ENCODE peak calls at places on chromosomes 16 and 17, in six cellular contexts. T, K, I, B, W and C are unnamed samples.

GRCh38 chr16:3503513-3503912 is 2.7 kb downstream of the CLUAP1 start:
- DNase-seq in W (no peak), B (peak), I (no peak), K (no peak), T (no peak), C (peak)

GRCh38 chr17:61411114-61411943 is 11.7 kb downstream of the TBX2 start:
- DNase-seq in I (peak), B (peak), K (no peak), W (peak), T (peak), C (peak)

GRCh38 chr17:50642071-50642721 is 7.5 kb downstream of the ABCC3 start:
- DNase-seq in B (no peak), K (no peak), I (no peak), W (no peak), T (no peak), C (no peak)

GRCh38 chr17:32671891-32672290 is 185.1 kb downstream of the CDK5R1 start:
- DNase-seq in B (peak), W (no peak), I (peak), K (peak), T (peak), C (no peak)

GRCh38 chr17:38428150-38428642 is at the start of gene ARHGAP23:
- DNase-seq in T (peak), W (no peak), I (no peak), K (peak), B (peak), C (no peak)

GRCh38 chr16:86158688-86159360 is 259.9 kb downstream of the IRF8 start:
- DNase-seq in B (no peak), I (no peak), K (no peak), W (no peak), T (no peak), C (no peak)

GRCh38 chr16:4558026-4558425 is 1.9 kb downstream of the C16orf96 start:
- DNase-seq in T (no peak), I (no peak), W (no peak), K (no peak), B (peak), C (no peak)

GRCh38 chr17:36881323-36881722 is 56.0 kb upstream of the LHX1 start:
- DNase-seq in W (no peak), K (no peak), T (no peak), B (no peak), I (no peak), C (no peak)

GRCh38 chr17:18236494-18236893 is 11.1 kb downstream of the LLGL1 start:
- DNase-seq in B (no peak), I (no peak), W (no peak), T (no peak), K (no peak), C (no peak)

GRCh38 chr17:10042589-10043244 is 137.6 kb upstream of the RCVRN start:
- DNase-seq in B (no peak), T (peak), I (no peak), K (no peak), W (no peak), C (no peak)

GRCh38 chr16:75306102-75306762 is 54.8 kb upstream of the BCAR1 start:
- DNase-seq in W (no peak), T (peak), B (no peak), K (no peak), I (no peak), C (no peak)

GRCh38 chr16:89149386-89149785 is 22.2 kb upstream of the CDH15 start:
- DNase-seq in W (peak), K (no peak), I (no peak), T (no peak), B (no peak), C (no peak)

GRCh38 chr16:81554993-81555392 is 110.4 kb downstream of the CMIP start:
- DNase-seq in I (no peak), T (no peak), K (no peak), W (no peak), B (no peak), C (no peak)